ENCODE peak calls at places on chromosome 11, in four cellular contexts. Z, T, Q and W are unnamed samples. For H3K9me1, the result is how much of the 10 kb centered on the place peaks cover.

GRCh38 chr11:70756341-70756740 is 358.0 kb downstream of the CTTN start:
- DNase-seq in Z (no peak), T (no peak), Q (no peak), W (no peak)

GRCh38 chr11:94583885-94584500 is 16.8 kb downstream of the PIWIL4 start:
- DNase-seq in Z (no peak), T (peak), Q (no peak), W (no peak)

GRCh38 chr11:34787348-34787747 is 128.8 kb downstream of the APIP start:
- DNase-seq in Z (no peak), T (peak), Q (no peak), W (no peak)

GRCh38 chr11:77401486-77402217 is 72.2 kb downstream of the PAK1 start:
- DNase-seq in Z (no peak), T (no peak), Q (no peak), W (no peak)

GRCh38 chr11:117875397-117876048 is 935 bp downstream of the FXYD6 start:
- DNase-seq in Z (no peak), T (no peak), Q (no peak), W (no peak)

GRCh38 chr11:116109228-116109627 is 605.0 kb upstream of the CADM1 start:
- DNase-seq in Z (peak), T (peak), Q (no peak), W (peak)

GRCh38 chr11:109970516-109971183 is 122.5 kb upstream of the ZC3H12C start:
- DNase-seq in Z (no peak), T (no peak), Q (no peak), W (no peak)

GRCh38 chr11:116700586-116701220 is 72.1 kb downstream of the BUD13 start:
- DNase-seq in Z (no peak), T (no peak), Q (no peak), W (no peak)

GRCh38 chr11:27282141-27282590 is 80.8 kb downstream of the CCDC34 start:
- DNase-seq in Z (no peak), T (peak), Q (peak), W (no peak)

GRCh38 chr11:69137148-69137844 is 18.4 kb upstream of the SMIM38 start:
- DNase-seq in Z (no peak), T (no peak), Q (no peak), W (no peak)

GRCh38 chr11:68040121-68040956 is 1.5 kb downstream of the TCIRG1 start:
- DNase-seq in Z (no peak), T (peak), Q (peak), W (peak)

GRCh38 chr11:20178976-20179375 is 18.7 kb upstream of the DBX1 start:
- DNase-seq in Z (no peak), T (no peak), Q (no peak), W (no peak)

GRCh38 chr11:95917188-95918036 is 6.5 kb downstream of the MTMR2 start:
- DNase-seq in Z (no peak), T (peak), Q (peak), W (no peak)

GRCh38 chr11:108705061-108705460 is 40.2 kb downstream of the DDX10 start:
- DNase-seq in Z (no peak), T (no peak), Q (no peak), W (no peak)

GRCh38 chr11:12434255-12434654 is 56.9 kb downstream of the PARVA start:
- DNase-seq in Z (no peak), T (peak), Q (no peak), W (no peak)

GRCh38 chr11:120235024-120235628 is 4.8 kb upstream of the POU2F3 start:
- DNase-seq in Z (no peak), T (peak), Q (peak), W (peak)

GRCh38 chr11:97937501-97937900 is 1083.2 kb upstream of the CNTN5 start:
- DNase-seq in Z (no peak), T (peak), Q (peak), W (no peak)

DNA sequence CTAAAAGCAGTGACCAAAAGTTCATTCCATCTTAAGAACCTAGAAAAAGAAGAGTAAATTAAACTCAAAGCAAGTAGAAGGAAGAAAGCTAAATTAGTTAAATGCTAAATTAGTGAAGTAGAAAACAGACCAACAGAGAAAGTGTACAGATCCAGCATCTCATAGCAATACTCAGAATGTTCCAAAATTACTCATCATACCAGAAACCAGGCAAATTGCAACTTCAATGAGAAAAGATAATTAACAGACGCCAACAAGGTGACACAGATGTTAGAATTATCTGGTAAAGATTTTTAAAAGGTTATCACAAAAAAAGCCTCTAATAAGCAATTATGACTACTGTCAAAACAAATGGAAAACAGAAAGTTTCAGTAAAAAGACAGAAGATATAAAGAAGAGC is 96.8 kb downstream of the ALX4 start:
- DNase-seq in Z (no peak), T (no peak), Q (no peak), W (no peak)
- H3K9me1 ChIP-seq in Z (under half), T (under half), Q (under half), W (under half)

GRCh38 chr11:44680982-44681597 is 45.7 kb upstream of the TSPAN18 start:
- DNase-seq in Z (peak), T (no peak), Q (no peak), W (no peak)
- H3K9me1 ChIP-seq in Z (under half), T (under half), Q (under half), W (under half)

GRCh38 chr11:88306785-88307184 is 30.8 kb downstream of the CTSC start:
- DNase-seq in Z (no peak), T (no peak), Q (no peak), W (no peak)

GRCh38 chr11:88310246-88310645 is 27.3 kb downstream of the CTSC start:
- DNase-seq in Z (no peak), T (peak), Q (peak), W (no peak)

GRCh38 chr11:88305430-88305829 is 32.1 kb downstream of the CTSC start:
- DNase-seq in Z (no peak), T (no peak), Q (no peak), W (no peak)

GRCh38 chr11:88308576-88308975 is 29.0 kb downstream of the CTSC start:
- DNase-seq in Z (no peak), T (no peak), Q (no peak), W (no peak)

GRCh38 chr11:88307749-88308425 is 29.6 kb downstream of the CTSC start:
- DNase-seq in Z (no peak), T (no peak), Q (no peak), W (no peak)
- H3K9me1 ChIP-seq in Z (under half), T (under half), Q (under half), W (under half)

GRCh38 chr11:90254065-90254464 is 31.2 kb upstream of the CHORDC1 start:
- DNase-seq in Z (no peak), T (no peak), Q (no peak), W (no peak)
- H3K9me1 ChIP-seq in Z (under half), T (under half), Q (under half), W (under half)

DNA sequence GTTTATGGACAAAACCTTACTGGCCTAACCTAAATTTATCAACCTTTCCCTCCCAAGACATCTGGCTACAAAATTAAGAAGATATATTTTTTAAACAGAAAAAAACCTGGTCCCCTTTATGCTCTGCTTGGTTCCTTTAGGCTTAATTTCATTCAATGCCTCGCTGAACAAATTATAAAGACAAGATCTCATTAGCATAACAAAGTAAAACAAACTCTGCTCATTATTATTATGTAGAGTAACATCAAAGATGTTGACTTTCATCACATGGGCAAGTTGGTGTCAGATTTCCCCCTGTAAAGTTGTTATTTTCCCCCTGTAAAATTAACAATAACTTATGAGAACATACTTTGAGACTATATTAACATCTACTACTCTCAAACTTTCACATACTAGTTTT is 11.0 kb downstream of the RRAS2 start:
- DNase-seq in Z (no peak), T (no peak), Q (no peak), W (no peak)
- H3K9me1 ChIP-seq in Z (under half), T (under half), Q (under half), W (under half)

GRCh38 chr11:5038336-5038735 is 8.0 kb upstream of the OR52J3 start:
- DNase-seq in Z (no peak), T (no peak), Q (no peak), W (no peak)
- H3K9me1 ChIP-seq in Z (under half), T (under half), Q (under half), W (under half)

DNA sequence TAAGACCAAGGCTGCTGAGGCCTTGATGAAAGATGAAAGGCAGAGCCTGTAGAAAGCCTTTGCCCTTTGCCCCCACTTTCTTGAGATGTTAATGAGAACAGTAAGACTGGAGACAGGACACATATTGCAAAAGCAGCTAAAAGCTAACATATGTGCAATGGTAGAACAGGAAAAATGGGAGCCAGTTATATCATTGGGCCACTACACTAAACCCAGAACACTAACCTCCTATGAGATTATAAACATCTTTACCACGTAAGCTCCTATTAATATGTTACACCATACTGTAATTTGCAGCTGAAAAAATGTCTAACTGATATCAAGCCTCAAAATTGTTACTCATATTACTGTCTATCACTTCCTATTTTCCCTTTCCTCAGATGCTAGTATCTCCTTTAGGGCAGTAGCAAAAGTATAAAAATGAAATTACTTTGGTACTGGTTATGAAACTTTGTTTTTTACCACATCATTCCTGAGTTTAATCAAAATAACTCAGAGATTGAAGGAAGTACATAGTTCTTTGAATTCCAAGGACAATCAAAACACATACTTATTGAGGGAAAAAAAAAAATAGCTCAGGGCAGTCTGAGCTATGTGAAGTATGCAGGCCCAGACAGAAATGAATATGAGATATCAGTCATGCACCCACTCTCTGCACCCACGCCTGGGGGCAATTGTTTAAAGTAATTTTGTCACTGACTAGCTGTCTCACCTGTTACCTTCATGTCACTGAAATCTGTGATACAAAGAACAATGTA is 9.1 kb downstream of the HPS5 start:
- DNase-seq in Z (peak), T (peak), Q (peak), W (no peak)
- H3K9me1 ChIP-seq in Z (under half), T (under half), Q (under half), W (under half)

GRCh38 chr11:10696797-10697620 is 3.5 kb upstream of the IRAG1 start:
- DNase-seq in Z (no peak), T (no peak), Q (no peak), W (no peak)

GRCh38 chr11:10699072-10699471 is 5.5 kb upstream of the IRAG1 start:
- DNase-seq in Z (no peak), T (no peak), Q (no peak), W (no peak)

GRCh38 chr11:10703544-10703943 is 10.0 kb upstream of the IRAG1 start:
- DNase-seq in Z (no peak), T (no peak), Q (no peak), W (no peak)

GRCh38 chr11:10701982-10702381 is 8.4 kb upstream of the IRAG1 start:
- DNase-seq in Z (no peak), T (peak), Q (no peak), W (no peak)
- H3K9me1 ChIP-seq in Z (under half), T (under half), Q (under half), W (under half)

GRCh38 chr11:84398017-84398626 is 1112.0 kb upstream of the CCDC90B start:
- DNase-seq in Z (no peak), T (peak), Q (no peak), W (no peak)

GRCh38 chr11:84390441-84391078 is 1104.4 kb upstream of the CCDC90B start:
- DNase-seq in Z (no peak), T (no peak), Q (no peak), W (no peak)

DNA sequence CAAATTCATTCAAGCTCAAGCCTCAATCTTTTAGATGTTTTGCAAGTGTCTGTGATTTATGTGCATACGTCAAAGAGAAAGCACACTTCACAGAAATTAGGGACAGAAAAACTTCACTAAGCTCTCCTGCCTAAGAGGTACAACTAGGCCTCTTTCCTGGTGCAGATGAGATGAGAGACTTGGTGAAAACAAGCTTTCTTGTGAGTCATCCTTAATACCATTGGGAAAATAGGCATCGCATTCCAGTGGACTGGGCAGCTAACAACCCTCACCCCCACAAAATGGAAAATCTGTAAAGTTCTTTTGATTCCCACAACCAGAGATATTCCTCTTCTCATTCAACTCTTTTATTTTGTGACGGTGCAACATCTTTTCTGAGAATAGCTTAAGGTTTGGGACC is 1110.4 kb upstream of the CCDC90B start:
- DNase-seq in Z (no peak), T (no peak), Q (no peak), W (no peak)
- H3K9me1 ChIP-seq in Z (under half), T (under half), Q (under half), W (under half)

DNA sequence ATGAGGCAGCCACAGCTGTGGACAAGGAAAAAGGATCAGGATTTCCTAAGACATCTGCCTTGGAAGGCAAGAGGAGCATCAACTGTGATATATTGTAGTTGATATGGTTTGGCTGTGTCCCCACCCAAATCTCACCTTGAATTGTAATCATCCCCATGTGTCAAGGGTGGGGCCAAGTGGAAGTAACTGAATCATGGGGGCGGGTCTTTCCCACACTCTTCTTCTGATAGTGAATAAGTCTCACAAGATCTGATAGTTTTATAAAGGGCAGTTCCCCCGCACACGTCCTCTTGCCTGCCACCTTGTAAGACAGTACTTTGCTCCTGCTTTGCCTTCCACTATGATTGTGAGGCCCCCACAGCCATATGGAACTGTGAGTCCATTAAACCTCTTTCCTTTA is 10.2 kb downstream of the RIC8A start:
- DNase-seq in Z (no peak), T (no peak), Q (no peak), W (peak)
- H3K9me1 ChIP-seq in Z (under half), T (under half), Q (under half), W (under half)